ENCODE peak calls at places on chromosomes 3 and 15, in nine cellular contexts. K, D, T, A, F, I, L, G and O are unnamed samples.

GRCh38 chr3:170180107-170180951 is 1.2 kb downstream of the PHC3 start:
- DNase-seq in K (no peak), I (no peak), D (peak; percentile 3), F (peak; percentile 48), G (no peak), A (no peak), T (peak; percentile 13), L (peak; percentile 1), O (peak; percentile 37)

GRCh38 chr3:150519026-150519425 is 27.3 kb downstream of the SERP1 start:
- DNase-seq in D (no peak), I (no peak), A (no peak), F (no peak), T (no peak), L (no peak), G (no peak), K (no peak), O (no peak)

GRCh38 chr3:30549600-30549999 is 56.8 kb upstream of the TGFBR2 start:
- DNase-seq in K (peak; percentile 11), A (no peak), T (no peak), F (no peak), D (no peak), L (no peak), I (no peak), G (no peak), O (no peak)

GRCh38 chr3:24101676-24102168 is 156.6 kb downstream of the NR1D2 start:
- DNase-seq in K (no peak), I (no peak), A (no peak), L (no peak), T (no peak), G (no peak), F (no peak), D (no peak), O (no peak)

GRCh38 chr15:32905481-32905880 is 187.7 kb downstream of the GREM1 start:
- DNase-seq in T (no peak), A (no peak), I (no peak), F (no peak), K (no peak), D (no peak), L (no peak), G (no peak), O (no peak)

GRCh38 chr15:25783607-25784131 is 79.5 kb downstream of the ATP10A start:
- DNase-seq in F (no peak), T (no peak), I (peak; percentile 10), L (peak; percentile 38), A (no peak), K (peak; percentile 79), G (no peak), D (no peak), O (no peak)

GRCh38 chr15:87287156-87287555 is 969.4 kb downstream of the NTRK3 start:
- DNase-seq in T (no peak), K (peak; percentile 3), G (no peak), I (no peak), F (no peak), A (peak; percentile 64), D (peak; percentile 43), L (no peak), O (no peak)

GRCh38 chr3:189588061-189588817 is 43.0 kb upstream of the TP63 start:
- DNase-seq in A (peak; percentile 60), L (no peak), K (no peak), T (no peak), D (peak; percentile 29), F (no peak), G (no peak), I (no peak), O (no peak)

GRCh38 chr15:59168536-59168935 is 38.1 kb upstream of the LDHAL6B start:
- DNase-seq in F (peak; percentile 66), K (no peak), A (no peak), T (no peak), I (no peak), D (no peak), G (no peak), L (no peak), O (no peak)

GRCh38 chr15:74901612-74902063 is 5.0 kb downstream of the FAM219B start:
- DNase-seq in D (peak; percentile 27), L (peak; percentile 45), T (peak; percentile 44), I (peak; percentile 29), F (peak; percentile 58), A (no peak), G (no peak), K (peak; percentile 73), O (peak; percentile 68)

GRCh38 chr3:52483577-52484495 is 11.3 kb upstream of the STAB1 start:
- DNase-seq in I (no peak), T (no peak), L (no peak), A (no peak), F (no peak), G (peak; percentile 47), D (peak; percentile 32), K (no peak), O (no peak)

GRCh38 chr3:17645074-17645698 is 97.2 kb downstream of the TBC1D5 start:
- DNase-seq in F (peak; percentile 43), T (peak; percentile 49), L (no peak), D (peak; percentile 52), I (no peak), K (no peak), A (peak; percentile 53), G (no peak), O (no peak)

GRCh38 chr3:63724987-63725386 is 72.5 kb downstream of the SNTN start:
- DNase-seq in F (peak; percentile 45), I (no peak), G (no peak), K (peak; percentile 51), D (peak; percentile 20), T (no peak), A (peak; percentile 36), L (no peak), O (no peak)

GRCh38 chr3:46663611-46664135 is 29.8 kb downstream of the ALS2CL start:
- DNase-seq in K (peak; percentile 73), D (no peak), T (no peak), F (no peak), A (no peak), L (no peak), I (no peak), G (peak; percentile 64), O (no peak)

GRCh38 chr15:68641376-68641775 is 62.6 kb downstream of the CORO2B start:
- DNase-seq in F (no peak), A (no peak), K (no peak), D (no peak), T (no peak), L (no peak), G (no peak), I (no peak), O (no peak)